ENCODE peak calls at places on chromosomes 3 and 15, in five cellular contexts. U, H, K, X and W are unnamed samples.

GRCh38 chr15:63978511-63979226 is 67.6 kb downstream of the DAPK2 start:
- DNase-seq in K (no peak), X (no peak), H (no peak), U (no peak), W (no peak)

GRCh38 chr3:22296641-22297040 is 545.6 kb upstream of the ZNF385D start:
- DNase-seq in U (no peak), K (no peak), H (no peak), X (no peak), W (no peak)

GRCh38 chr3:184636774-184637316 is 75.0 kb downstream of the MAGEF1 start:
- DNase-seq in K (peak), U (peak), X (no peak), H (no peak), W (no peak)

GRCh38 chr15:66936115-66936863 is 129.1 kb upstream of the SMAD3 start:
- DNase-seq in U (no peak), K (no peak), H (no peak), X (no peak), W (no peak)

GRCh38 chr15:57911247-57911646 is 154.3 kb downstream of the ALDH1A2 start:
- DNase-seq in K (no peak), X (no peak), H (no peak), U (no peak), W (no peak)

GRCh38 chr15:65920825-65921309 is 51.6 kb downstream of the RAB11A start:
- DNase-seq in X (no peak), U (no peak), H (no peak), K (no peak), W (no peak)

GRCh38 chr3:176174060-176174459 is 1023.2 kb downstream of the TBL1XR1 start:
- DNase-seq in K (peak), X (no peak), H (no peak), U (no peak), W (no peak)

GRCh38 chr3:61443886-61444285 is 117.5 kb upstream of the PTPRG start:
- DNase-seq in K (no peak), H (no peak), X (no peak), U (no peak), W (no peak)

GRCh38 chr3:62265528-62265927 is 107.8 kb downstream of the FEZF2 start:
- DNase-seq in H (no peak), K (no peak), X (no peak), U (no peak), W (no peak)

GRCh38 chr3:185552358-185552877 is at the start of gene LIPH:
- DNase-seq in X (no peak), K (peak), H (no peak), U (peak), W (no peak)

DNA sequence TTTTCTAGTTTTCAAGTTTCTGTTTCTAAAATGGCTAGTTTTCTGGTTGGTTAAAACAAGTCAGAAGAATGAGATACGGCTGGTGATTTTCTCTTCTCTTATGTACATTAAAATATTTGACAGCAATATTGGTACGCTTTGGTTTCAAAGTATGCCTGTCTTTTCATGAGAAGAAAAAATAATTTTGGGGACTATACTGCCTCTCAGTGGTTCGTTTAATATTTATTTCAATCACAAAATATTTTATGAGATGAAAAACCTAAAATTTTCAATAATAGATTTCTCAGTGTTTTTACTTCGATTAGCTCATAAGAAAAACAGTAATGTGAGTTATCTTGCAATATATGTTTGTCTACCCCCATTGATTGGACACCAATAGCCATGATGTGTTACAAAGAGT is 72.8 kb upstream of the AADACL2 start:
- DNase-seq in X (no peak), K (peak), U (peak), H (no peak), W (no peak)
- TF ChIP-seq CTCF in X (no peak), K (no peak), U (no peak), H (no peak), W (peak)

DNA sequence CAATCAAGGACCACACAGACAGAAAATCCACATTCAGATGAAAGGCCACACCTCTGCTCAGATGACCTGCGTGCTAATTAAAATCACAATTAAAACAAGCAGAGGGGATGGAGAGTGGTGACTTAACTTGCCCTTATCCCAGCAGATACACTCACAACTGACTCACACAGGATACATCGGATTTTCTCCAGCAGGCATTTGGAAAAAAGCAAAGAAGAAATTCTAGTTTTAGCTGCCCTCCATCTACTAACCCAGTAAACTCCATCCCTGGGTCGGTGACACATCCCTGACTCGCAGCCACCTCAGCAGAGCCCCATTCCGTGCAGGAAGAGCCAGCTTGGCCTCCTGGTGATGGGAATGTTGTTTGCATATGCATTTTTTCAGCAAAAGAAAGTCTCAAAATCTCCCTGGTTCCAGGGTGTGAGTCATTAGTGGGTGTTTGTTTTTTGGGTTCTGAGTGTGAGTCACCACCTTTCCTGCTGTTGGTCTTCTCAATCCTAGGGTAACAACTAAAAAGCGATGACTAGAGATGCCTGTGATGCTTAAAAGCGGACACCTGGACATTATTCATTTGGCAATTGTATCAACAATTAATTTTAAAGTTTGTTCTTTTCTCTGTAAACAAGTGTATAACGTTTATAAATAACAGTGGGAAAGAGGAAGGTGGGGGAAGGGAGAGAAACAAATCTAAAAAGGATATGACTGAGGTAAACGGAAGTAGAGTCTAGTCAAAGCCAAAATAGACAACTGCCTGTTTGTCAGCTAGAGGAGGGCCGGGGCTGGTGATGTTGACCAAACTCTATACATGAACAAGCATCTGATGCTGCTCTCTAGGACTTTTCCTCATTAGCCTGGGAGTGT is 49.8 kb upstream of the SLC4A7 start:
- DNase-seq in X (no peak), U (peak), H (peak), K (peak), W (no peak)
- TF ChIP-seq CTCF in X (peak), U (no peak), H (no peak), K (peak), W (no peak)

DNA sequence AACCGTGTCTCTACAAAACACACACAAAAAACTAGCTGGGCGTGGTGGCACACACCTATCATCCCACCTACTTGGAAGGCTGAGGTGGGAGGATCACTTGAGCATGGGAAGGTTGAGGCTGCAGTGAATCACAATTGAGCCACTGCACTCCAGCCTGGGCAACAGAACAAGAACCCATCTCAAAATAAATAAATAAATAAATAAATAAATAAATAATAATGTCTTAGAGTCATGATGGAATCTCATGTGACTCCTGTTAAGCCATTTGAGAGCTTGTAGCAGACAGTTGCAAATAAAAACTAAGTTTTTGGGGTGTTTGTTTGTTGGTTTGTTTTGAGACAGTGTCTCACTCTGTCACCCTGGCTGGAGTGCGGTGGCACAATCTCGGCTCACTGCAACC is 33.2 kb downstream of the SLC12A1 start:
- DNase-seq in H (no peak), K (no peak), X (no peak), U (no peak), W (no peak)
- TF ChIP-seq CTCF in H (no peak), K (no peak), X (no peak), U (no peak), W (no peak)

GRCh38 chr3:134126153-134126552 is 96.4 kb upstream of the SLCO2A1 start:
- DNase-seq in U (peak), X (no peak), H (no peak), K (no peak), W (no peak)
- TF ChIP-seq CTCF in U (no peak), X (no peak), H (no peak), K (peak), W (no peak)